ENCODE peak calls at places on chromosomes 1 and 21, in four cellular contexts. T is mammary epithelial cell, R is ovary, I is body of pancreas. N is an unnamed sample.

GRCh38 chr21:28944296-28944695 is 48.4 kb downstream of the LTN1 start:
- DNase-seq in T (no peak), R (no peak), I (no peak), N (no peak)

GRCh38 chr21:39377444-39378050 is 28.7 kb upstream of the HMGN1 start:
- DNase-seq in T (peak; percentile 78), R (no peak), I (no peak), N (no peak)

GRCh38 chr1:217274927-217275616 is 355.8 kb downstream of the GPATCH2 start:
- DNase-seq in T (peak; percentile 71), R (no peak), I (no peak), N (no peak)

GRCh38 chr1:62977321-62977720 is 193.4 kb downstream of the ATG4C start:
- DNase-seq in T (no peak), R (no peak), I (no peak), N (no peak)

GRCh38 chr1:184684285-184685077 is 70.2 kb downstream of the EDEM3 start:
- DNase-seq in T (no peak), R (no peak), I (no peak), N (peak; percentile 40)

GRCh38 chr1:54239603-54240002 is 39.6 kb downstream of the MRPL37 start:
- DNase-seq in T (no peak), R (no peak), I (no peak), N (no peak)

GRCh38 chr1:9153152-9153551 is 24.2 kb upstream of the GPR157 start:
- DNase-seq in T (no peak), R (no peak), I (no peak), N (no peak)

GRCh38 chr1:114632427-114632826 is 37.4 kb downstream of the DENND2C start:
- DNase-seq in T (no peak), R (no peak), I (no peak), N (no peak)

GRCh38 chr21:26116456-26117011 is 54.0 kb downstream of the APP start:
- DNase-seq in T (peak; percentile 59), R (no peak), I (peak; percentile 39), N (no peak)

GRCh38 chr1:10761503-10762152 is 34.8 kb downstream of the CASZ1 start:
- DNase-seq in T (no peak), R (no peak), I (peak; percentile 48), N (no peak)

GRCh38 chr1:56359036-56359435 is 220.3 kb downstream of the PLPP3 start:
- DNase-seq in T (no peak), R (no peak), I (no peak), N (no peak)

GRCh38 chr21:29265690-29266479 is 32.8 kb upstream of the BACH1 start:
- DNase-seq in T (no peak), R (no peak), I (no peak), N (no peak)

GRCh38 chr1:203521071-203521794 is 27.3 kb downstream of the OPTC start:
- DNase-seq in T (no peak), R (no peak), I (peak; percentile 60), N (peak; percentile 89)

GRCh38 chr1:94713472-94714141 is 106.5 kb upstream of the SLC44A3 start:
- DNase-seq in T (peak; percentile 98), R (peak; percentile 95), I (peak; percentile 79), N (peak; percentile 96)

GRCh38 chr1:206421616-206422355 is 48.5 kb upstream of the IKBKE start:
- DNase-seq in T (no peak), R (no peak), I (no peak), N (no peak)

GRCh38 chr1:110150330-110151174 is at the start of gene SLC6A17:
- DNase-seq in T (peak; percentile 68), R (no peak), I (no peak), N (peak; percentile 55)

GRCh38 chr1:223549740-223550139 is 115.8 kb downstream of the CAPN8 start:
- DNase-seq in T (no peak), R (no peak), I (no peak), N (no peak)

GRCh38 chr1:32775640-32776337 is 41.4 kb downstream of the YARS1 start:
- DNase-seq in T (no peak), R (no peak), I (no peak), N (peak; percentile 54)

GRCh38 chr1:204408074-204408507 is 3.5 kb downstream of the PPP1R15B start:
- DNase-seq in T (peak; percentile 57), R (peak; percentile 75), I (peak; percentile 77), N (peak; percentile 88)

GRCh38 chr1:222416001-222416791 is 131.7 kb downstream of the HHIPL2 start:
- DNase-seq in T (peak; percentile 23), R (no peak), I (no peak), N (no peak)

GRCh38 chr21:39503138-39503762 is 51.5 kb downstream of the SH3BGR start:
- DNase-seq in T (no peak), R (no peak), I (peak; percentile 27), N (no peak)

GRCh38 chr1:17887646-17888395 is 132.7 kb downstream of the ACTL8 start:
- DNase-seq in T (no peak), R (no peak), I (no peak), N (no peak)

GRCh38 chr1:115658646-115659045 is 16.9 kb downstream of the VANGL1 start:
- DNase-seq in T (no peak), R (no peak), I (no peak), N (no peak)

GRCh38 chr1:12580054-12580887 is 37.7 kb downstream of the DHRS3 start:
- DNase-seq in T (no peak), R (no peak), I (no peak), N (no peak)

GRCh38 chr1:190179817-190180216 is 297.8 kb downstream of the BRINP3 start:
- DNase-seq in T (no peak), R (no peak), I (no peak), N (no peak)

GRCh38 chr1:197614916-197615692 is 160.2 kb downstream of the DENND1B start:
- DNase-seq in T (peak; percentile 19), R (no peak), I (peak; percentile 32), N (peak; percentile 67)

GRCh38 chr21:42222386-42222785 is 3.4 kb downstream of the ABCG1 start:
- DNase-seq in T (no peak), R (no peak), I (no peak), N (peak; percentile 53)

GRCh38 chr1:152386940-152387339 is 27.1 kb downstream of the CRNN start:
- DNase-seq in T (peak; percentile 87), R (no peak), I (no peak), N (no peak)

GRCh38 chr1:61170328-61171238 is 88.2 kb downstream of the NFIA start:
- DNase-seq in T (peak; percentile 56), R (no peak), I (no peak), N (no peak)

GRCh38 chr1:198700396-198700795 is 61.6 kb downstream of the PTPRC start:
- DNase-seq in T (no peak), R (no peak), I (no peak), N (no peak)

GRCh38 chr1:224170748-224171478 is 12.1 kb upstream of the DEGS1 start:
- DNase-seq in T (peak; percentile 28), R (no peak), I (peak; percentile 43), N (no peak)

GRCh38 chr1:152110860-152111514 is 4.3 kb downstream of the TCHH start:
- DNase-seq in T (peak; percentile 71), R (no peak), I (peak; percentile 7), N (no peak)

GRCh38 chr1:3453891-3454810 is at the start of gene ARHGEF16:
- DNase-seq in T (peak; percentile 65), R (peak; percentile 37), I (peak; percentile 92), N (peak; percentile 50)

GRCh38 chr1:115429884-115430283 is 91.8 kb upstream of the NGF start:
- DNase-seq in T (peak; percentile 74), R (no peak), I (no peak), N (no peak)

GRCh38 chr1:67439277-67440029 is 9.3 kb upstream of the SERBP1 start:
- DNase-seq in T (no peak), R (no peak), I (no peak), N (no peak)

GRCh38 chr1:185938396-185938795 is 204.2 kb downstream of the HMCN1 start:
- DNase-seq in T (no peak), R (no peak), I (no peak), N (no peak)

GRCh38 chr1:6105763-6106162 is 60.1 kb downstream of the KCNAB2 start:
- DNase-seq in T (no peak), R (no peak), I (no peak), N (no peak)

GRCh38 chr1:18922848-18923475 is 20.6 kb upstream of the ALDH4A1 start:
- DNase-seq in T (peak; percentile 79), R (peak; percentile 30), I (no peak), N (no peak)
- H3K4me1 ChIP-seq in T (peaks cover 59% of the 10 kb centered on the region), R (peaks cover 20% of the 10 kb centered on the region), I (peaks cover 55% of the 10 kb centered on the region), N (peaks cover 33% of the 10 kb centered on the region)

DNA sequence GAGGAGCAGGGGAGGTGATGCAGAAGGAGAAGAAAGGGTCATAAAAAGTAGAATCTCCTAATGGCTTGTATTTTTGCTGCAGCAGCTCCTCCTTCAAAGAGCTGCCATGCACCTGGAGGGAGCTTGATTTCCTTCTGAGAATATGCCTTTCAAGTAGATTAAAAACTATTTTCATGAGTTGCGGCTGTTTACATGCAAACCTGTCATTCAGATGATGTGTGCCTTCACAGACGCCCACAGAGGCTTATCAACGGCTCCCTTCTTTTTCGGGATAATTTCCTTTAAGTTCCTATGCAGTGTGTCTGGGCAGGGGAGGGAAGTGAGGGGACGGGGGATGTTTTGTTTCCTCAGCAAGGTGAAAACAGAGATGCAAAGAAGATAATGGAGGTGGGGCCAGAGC is 38.8 kb downstream of the TNR start:
- DNase-seq in T (no peak), R (no peak), I (no peak), N (no peak)
- H3K4me1 ChIP-seq in T (no peaks in the 10 kb centered on the region), R (no peaks in the 10 kb centered on the region), I (no peaks in the 10 kb centered on the region), N (no peaks in the 10 kb centered on the region)

GRCh38 chr1:113282897-113283285 is 107.4 kb upstream of the MAGI3 start:
- DNase-seq in T (no peak), R (no peak), I (no peak), N (no peak)
- H3K4me1 ChIP-seq in T (no peaks in the 10 kb centered on the region), R (no peaks in the 10 kb centered on the region), I (peaks cover 33% of the 10 kb centered on the region), N (no peaks in the 10 kb centered on the region)

GRCh38 chr1:161735837-161736236 is 13.7 kb upstream of the DUSP12 start:
- DNase-seq in T (peak; percentile 25), R (no peak), I (no peak), N (no peak)
- H3K4me1 ChIP-seq in T (peaks cover 50% of the 10 kb centered on the region), R (no peaks in the 10 kb centered on the region), I (no peaks in the 10 kb centered on the region), N (peaks cover 8% of the 10 kb centered on the region)

GRCh38 chr21:43731476-43731875 is 12.5 kb downstream of the PDXK start:
- DNase-seq in T (no peak), R (no peak), I (no peak), N (no peak)
- H3K4me1 ChIP-seq in T (peaks cover 64% of the 10 kb centered on the region), R (peaks cover 20% of the 10 kb centered on the region), I (peaks cover 66% of the 10 kb centered on the region), N (peaks cover 37% of the 10 kb centered on the region)

GRCh38 chr1:147567594-147568381 is 26.5 kb downstream of the BCL9 start:
- DNase-seq in T (no peak), R (no peak), I (peak; percentile 51), N (no peak)
- H3K4me1 ChIP-seq in T (no peaks in the 10 kb centered on the region), R (no peaks in the 10 kb centered on the region), I (peaks cover 7% of the 10 kb centered on the region), N (no peaks in the 10 kb centered on the region)

DNA sequence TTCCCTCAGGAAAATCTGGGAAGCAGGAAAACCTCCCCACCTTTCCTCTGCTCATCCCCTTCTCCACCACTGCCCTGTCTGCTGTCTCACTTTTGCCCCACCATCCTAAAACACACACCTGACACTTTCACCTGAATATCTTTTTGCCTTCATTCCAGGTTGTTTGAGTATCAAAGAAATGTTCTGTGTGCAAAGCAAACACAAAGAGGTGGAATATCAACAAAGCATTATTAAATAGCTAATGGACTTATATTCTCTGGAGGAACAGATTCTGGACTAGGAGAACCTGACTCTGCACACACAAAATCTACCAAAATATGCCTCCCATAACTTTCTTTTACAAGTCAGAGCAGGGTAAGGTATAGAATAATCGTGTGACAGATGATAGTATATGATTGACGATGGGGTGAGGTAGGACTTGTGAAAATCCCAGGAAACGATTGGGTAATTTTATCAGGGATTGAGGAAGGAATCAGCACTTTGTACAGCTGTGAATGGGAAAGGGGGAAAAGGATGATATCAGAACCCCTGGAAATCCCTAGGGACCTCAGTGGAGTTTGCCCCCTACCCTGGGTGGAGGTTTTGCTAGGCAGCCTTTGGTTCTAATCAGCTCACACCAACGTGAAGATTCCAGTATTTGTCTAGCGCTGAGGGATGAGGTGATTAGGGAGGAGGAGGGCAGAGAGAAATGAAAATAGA is 87.7 kb downstream of the PROX1 start:
- DNase-seq in T (no peak), R (no peak), I (no peak), N (no peak)
- H3K4me1 ChIP-seq in T (no peaks in the 10 kb centered on the region), R (peaks cover 2% of the 10 kb centered on the region), I (no peaks in the 10 kb centered on the region), N (no peaks in the 10 kb centered on the region)

N was measured in adrenal gland.